ENCODE peak calls at places on chromosome 21, in four cellular contexts. N is IMR-90, P is H1, F is mesendoderm. Q is an unnamed sample.

GRCh38 chr21:35032474-35033263 is 16.4 kb downstream of the RUNX1 start:
- DNase-seq in N (no peak), P (no peak), F (no peak), Q (no peak)

GRCh38 chr21:17866590-17866989 is 47.4 kb upstream of the C21orf91 start:
- DNase-seq in N (no peak), P (no peak), F (peak), Q (no peak)

GRCh38 chr21:17388226-17388625 is 124.6 kb upstream of the CXADR start:
- DNase-seq in N (no peak), P (no peak), F (peak), Q (no peak)

GRCh38 chr21:20999567-21000169 is 1.5 kb downstream of the NCAM2 start:
- DNase-seq in N (peak), P (peak), F (peak), Q (peak)

GRCh38 chr21:21001591-21002100 is 3.4 kb downstream of the NCAM2 start:
- DNase-seq in N (no peak), P (no peak), F (no peak), Q (no peak)

GRCh38 chr21:27719226-27719625 is 752.3 kb upstream of the ADAMTS5 start:
- DNase-seq in N (no peak), P (no peak), F (peak), Q (no peak)

GRCh38 chr21:33655591-33656221 is 13.4 kb downstream of the ITSN1 start:
- DNase-seq in N (peak), P (no peak), F (peak), Q (peak)

GRCh38 chr21:41426656-41427311 is 745 bp downstream of the MX1 start:
- DNase-seq in N (no peak), P (peak), F (no peak), Q (peak)

GRCh38 chr21:28828981-28829380 is 163.7 kb downstream of the LTN1 start:
- DNase-seq in N (no peak), P (no peak), F (no peak), Q (no peak)

GRCh38 chr21:24436236-24436635 is 1171.0 kb downstream of the MRPL39 start:
- DNase-seq in N (no peak), P (no peak), F (no peak), Q (no peak)

GRCh38 chr21:27362249-27362648 is 395.4 kb upstream of the ADAMTS5 start:
- DNase-seq in N (no peak), P (no peak), F (peak), Q (no peak)

GRCh38 chr21:34039678-34040382 is 33.5 kb upstream of the MRPS6 start:
- DNase-seq in N (no peak), P (peak), F (peak), Q (peak)

GRCh38 chr21:34704119-34704518 is 35.3 kb downstream of the CLIC6 start:
- DNase-seq in N (peak), P (no peak), F (peak), Q (no peak)

GRCh38 chr21:37350472-37350871 is 16.1 kb upstream of the DYRK1A start:
- DNase-seq in N (no peak), P (no peak), F (no peak), Q (no peak)

GRCh38 chr21:23858878-23859277 is 1748.4 kb downstream of the MRPL39 start:
- DNase-seq in N (no peak), P (no peak), F (no peak), Q (no peak)

GRCh38 chr21:26077523-26077922 is 93.0 kb downstream of the APP start:
- DNase-seq in N (peak), P (no peak), F (no peak), Q (no peak)

GRCh38 chr21:45219517-45219916 is 68.2 kb downstream of the POFUT2 start:
- DNase-seq in N (peak), P (no peak), F (no peak), Q (no peak)

GRCh38 chr21:45213392-45213791 is 74.3 kb downstream of the POFUT2 start:
- DNase-seq in N (no peak), P (no peak), F (no peak), Q (no peak)

GRCh38 chr21:45215214-45215613 is 72.5 kb downstream of the POFUT2 start:
- DNase-seq in N (no peak), P (no peak), F (no peak), Q (no peak)

GRCh38 chr21:45220106-45220505 is 67.6 kb downstream of the POFUT2 start:
- DNase-seq in N (peak), P (no peak), F (no peak), Q (no peak)

DNA sequence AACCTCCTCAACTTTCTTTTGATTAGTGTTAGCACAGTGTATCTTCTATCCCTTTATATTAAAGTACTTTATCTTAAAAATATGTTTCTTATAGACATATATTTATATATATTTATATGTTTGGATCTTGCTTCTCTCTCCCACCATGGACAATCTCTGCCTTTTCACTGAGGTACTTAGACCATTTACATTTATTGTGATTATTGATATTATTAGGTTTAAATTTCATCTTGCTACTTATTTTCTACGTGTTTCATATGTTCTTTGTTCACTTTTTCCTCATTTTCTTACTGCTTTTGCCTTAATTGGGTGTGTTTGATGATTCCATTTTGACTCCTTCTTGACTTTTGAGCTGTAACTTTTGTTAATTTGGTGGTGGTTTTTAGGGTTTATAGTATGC is 70.7 kb downstream of the POFUT2 start:
- DNase-seq in N (no peak), P (no peak), F (no peak), Q (no peak)
- H3K4ac ChIP-seq in N (no peak), P (no peak), F (no peak), Q (no peak)

DNA sequence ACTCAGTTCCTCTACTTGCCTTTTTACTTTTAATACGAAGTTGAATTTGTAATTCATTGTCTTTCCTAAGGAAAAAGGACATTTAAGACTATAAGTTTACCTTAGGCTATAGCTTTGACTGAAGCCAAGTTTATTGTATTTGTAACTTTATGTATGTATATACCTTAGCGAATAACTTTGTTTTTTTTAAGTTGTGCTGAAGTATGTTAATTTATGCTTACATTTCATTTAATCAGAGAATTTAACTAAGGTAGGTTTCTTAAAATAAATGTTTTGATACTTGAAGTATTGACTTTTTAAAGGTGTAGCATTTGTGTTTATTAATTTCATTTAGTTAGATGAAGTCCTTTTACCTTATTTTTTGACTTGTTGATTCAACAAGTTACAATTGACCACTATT is 55.2 kb upstream of the TPTE start:
- DNase-seq in N (no peak), P (no peak), F (no peak), Q (no peak)
- H4K5ac ChIP-seq in N (no peak), P (no peak), F (no peak), Q (no peak)

GRCh38 chr21:36245649-36246048 is 74.3 kb upstream of the MORC3 start:
- DNase-seq in N (no peak), P (no peak), F (peak), Q (peak)
- H3K4ac ChIP-seq in N (no peak), P (no peak), F (no peak), Q (no peak)

GRCh38 chr21:39144191-39144590 is 39.1 kb downstream of the PSMG1 start:
- DNase-seq in N (no peak), P (no peak), F (no peak), Q (no peak)
- H4K5ac ChIP-seq in N (no peak), P (no peak), F (no peak), Q (no peak)

DNA sequence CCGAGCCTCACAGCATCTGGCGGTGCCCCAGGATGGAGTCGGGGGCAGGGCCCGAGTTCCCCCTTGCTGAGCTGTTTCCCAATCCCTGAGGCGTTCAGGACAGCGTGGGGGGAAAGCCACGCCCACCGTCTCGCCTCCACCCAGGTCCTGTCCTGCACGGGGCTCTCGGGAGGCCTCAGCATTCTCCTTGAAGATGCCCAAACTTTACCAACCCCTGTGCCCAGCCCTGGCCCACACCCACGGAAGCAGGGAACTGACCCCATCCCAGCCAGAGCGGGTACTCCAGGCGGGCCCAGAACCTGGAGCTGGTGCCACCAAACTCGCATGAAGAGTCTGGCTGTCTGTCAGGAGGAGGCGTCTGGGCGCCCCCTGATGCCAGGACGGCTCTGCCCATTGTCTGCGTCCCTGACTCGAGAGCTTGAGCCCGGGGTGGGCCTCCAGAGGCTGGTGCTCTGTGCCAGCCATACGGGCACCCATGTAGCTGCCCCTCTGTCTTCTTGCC is 35.3 kb upstream of the POFUT2 start:
- DNase-seq in N (no peak), P (no peak), F (no peak), Q (peak)
- H3K4ac ChIP-seq in N (peak), P (no peak), F (no peak), Q (no peak)

DNA sequence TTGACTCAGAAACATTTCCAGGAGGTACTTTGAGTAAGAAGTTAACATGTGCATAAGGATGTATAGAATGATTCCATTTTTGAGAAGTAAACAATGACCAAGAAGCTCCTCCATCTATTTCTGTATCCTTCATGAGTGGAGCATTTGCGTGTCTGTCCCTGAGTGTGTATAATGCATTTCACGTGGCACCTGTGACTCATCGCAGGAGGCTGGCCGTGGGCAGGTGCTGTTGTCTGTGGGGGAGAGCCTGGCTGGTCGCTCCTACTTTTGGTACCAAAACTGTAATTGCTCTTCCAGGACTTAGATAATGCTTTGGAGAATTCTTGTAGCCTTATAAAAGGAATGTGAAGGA is 16.5 kb downstream of the SLC37A1 start:
- DNase-seq in N (no peak), P (no peak), F (no peak), Q (no peak)
- H4K5ac ChIP-seq in N (no peak), P (no peak), F (no peak), Q (no peak)

DNA sequence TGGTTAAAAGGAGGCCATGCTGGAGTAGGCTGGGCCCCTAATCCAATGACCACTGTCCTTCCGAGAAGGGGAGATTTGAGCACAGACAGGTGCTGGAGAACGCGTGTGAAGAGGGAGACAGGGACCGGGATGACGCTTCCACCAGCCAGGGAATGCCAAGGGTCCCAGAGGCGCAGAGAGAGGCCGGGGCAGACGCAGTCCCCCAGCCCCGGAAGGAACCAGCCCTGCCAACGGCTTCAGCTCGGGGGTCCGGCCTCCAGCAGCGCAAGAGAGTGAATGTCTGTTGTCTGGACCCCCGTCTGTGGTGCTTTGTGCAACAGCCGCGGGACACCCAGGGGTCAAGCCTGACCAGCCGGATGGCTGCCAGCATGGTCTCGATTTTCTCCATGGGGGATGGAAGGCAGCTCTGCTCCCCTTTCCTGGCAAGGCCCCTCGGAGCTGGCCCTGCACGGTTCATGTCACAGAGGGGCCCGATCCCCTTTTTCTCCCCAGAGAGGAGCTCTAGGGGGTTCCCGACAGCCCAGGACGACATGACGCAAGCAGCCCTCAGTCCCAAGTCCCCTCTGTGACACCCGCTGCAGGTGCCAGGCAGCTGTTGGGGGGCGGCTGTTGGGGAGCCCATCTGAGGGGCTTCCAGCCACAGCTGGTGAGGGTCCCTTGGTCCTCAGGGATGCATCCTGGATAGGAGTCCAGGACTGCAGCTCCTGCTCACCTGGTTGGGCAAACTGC is 73.5 kb downstream of the SIK1 start:
- DNase-seq in N (no peak), P (no peak), F (no peak), Q (no peak)
- H3K4ac ChIP-seq in N (no peak), P (no peak), F (no peak), Q (no peak)

Q was measured in H9.